ENCODE peak calls at places on chromosomes 12 and 14, in four cellular contexts. Q, K, O and V are unnamed samples. For H3K9me3 and H3K4me1, the result is how much of the 10 kb centered on the place peaks cover.

GRCh38 chr14:97878727-97879126 is 1081.5 kb downstream of the VRK1 start:
- DNase-seq in O (no peak), Q (peak), K (no peak), V (no peak)

GRCh38 chr12:75976113-75976512 is 55.5 kb downstream of the PHLDA1 start:
- DNase-seq in O (no peak), Q (no peak), K (no peak), V (no peak)

GRCh38 chr14:61319706-61320105 is 1.7 kb upstream of the PRKCH start:
- DNase-seq in O (no peak), Q (no peak), K (no peak), V (no peak)

GRCh38 chr12:53004582-53004981 is 1.7 kb upstream of the EIF4B start:
- DNase-seq in Q (no peak), K (no peak), O (no peak), V (peak)

GRCh38 chr14:20631821-20632389 is 9.6 kb downstream of the OR6S1 start:
- DNase-seq in Q (no peak), K (peak), O (no peak), V (peak)

GRCh38 chr14:104803916-104804371 is 3.0 kb downstream of the ZBTB42 start:
- DNase-seq in O (no peak), K (no peak), Q (no peak), V (no peak)

GRCh38 chr14:99541677-99542470 is 60.7 kb downstream of the CCNK start:
- DNase-seq in Q (no peak), K (no peak), O (no peak), V (no peak)

GRCh38 chr14:69346710-69347109 is 51.4 kb downstream of the ERH start:
- DNase-seq in K (peak), O (no peak), Q (no peak), V (peak)

GRCh38 chr14:32986791-32987545 is 48.3 kb downstream of the NPAS3 start:
- DNase-seq in O (no peak), K (no peak), Q (no peak), V (no peak)

GRCh38 chr14:104787736-104788532 is 7.6 kb downstream of the AKT1 start:
- DNase-seq in K (no peak), O (no peak), Q (no peak), V (no peak)

GRCh38 chr12:89390802-89391673 is 38.7 kb upstream of the DUSP6 start:
- DNase-seq in K (peak), Q (no peak), O (no peak), V (no peak)

GRCh38 chr12:130807309-130807708 is 31.7 kb downstream of the STX2 start:
- DNase-seq in K (no peak), Q (no peak), O (no peak), V (no peak)

GRCh38 chr12:130805635-130806034 is 33.4 kb downstream of the STX2 start:
- DNase-seq in K (no peak), O (no peak), Q (no peak), V (no peak)

GRCh38 chr12:130806574-130806973 is 32.5 kb downstream of the STX2 start:
- DNase-seq in Q (no peak), K (no peak), O (no peak), V (no peak)

GRCh38 chr12:130803707-130804106 is 35.3 kb downstream of the STX2 start:
- DNase-seq in K (no peak), O (no peak), Q (no peak), V (no peak)

GRCh38 chr12:130804216-130804615 is 34.8 kb downstream of the STX2 start:
- DNase-seq in Q (no peak), K (no peak), O (no peak), V (no peak)
- H3K9me3 ChIP-seq in Q (under half), K (under half), O (under half), V (under half)

GRCh38 chr14:89336338-89336737 is 80.7 kb downstream of the FOXN3 start:
- DNase-seq in K (peak), O (no peak), Q (no peak), V (no peak)

GRCh38 chr14:89339579-89339978 is 77.5 kb downstream of the FOXN3 start:
- DNase-seq in Q (no peak), K (no peak), O (no peak), V (no peak)

GRCh38 chr14:89337912-89338311 is 79.1 kb downstream of the FOXN3 start:
- DNase-seq in K (peak), O (no peak), Q (no peak), V (no peak)

GRCh38 chr14:89339158-89339557 is 77.9 kb downstream of the FOXN3 start:
- DNase-seq in K (no peak), O (no peak), Q (no peak), V (no peak)

GRCh38 chr14:89337161-89337560 is 79.9 kb downstream of the FOXN3 start:
- DNase-seq in Q (no peak), O (no peak), K (no peak), V (peak)
- H3K4me1 ChIP-seq in Q (under half), O (under half), K (under half), V (under half)

DNA sequence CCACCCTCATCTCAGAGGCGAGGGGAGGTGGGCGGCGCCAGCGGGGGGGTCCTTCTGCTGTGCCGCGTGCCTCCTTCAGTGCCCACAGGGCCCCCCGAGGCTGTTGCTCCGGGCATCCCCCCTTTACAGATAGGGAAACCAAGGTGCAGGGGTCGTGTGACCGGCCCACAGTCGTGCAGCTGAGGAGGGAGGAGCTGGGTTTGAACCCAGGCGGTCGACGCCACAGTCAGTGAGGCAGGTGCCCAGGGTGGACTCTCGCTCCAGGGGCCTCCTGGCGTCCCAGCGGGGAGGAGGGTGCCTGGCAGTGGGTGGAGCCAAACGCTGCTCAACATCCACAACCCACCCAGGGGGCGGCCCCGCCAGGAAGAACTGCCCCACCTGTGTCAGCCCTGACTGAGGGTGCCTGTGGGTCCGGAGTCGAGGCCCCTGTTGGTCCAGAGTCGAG is 8.6 kb downstream of the GALNT9 start:
- DNase-seq in O (no peak), Q (no peak), K (no peak), V (no peak)
- H3K9me3 ChIP-seq in O (under half), Q (under half), K (under half), V (under half)

GRCh38 chr12:106107566-106107965 is 31.2 kb downstream of the NUAK1 start:
- DNase-seq in O (no peak), K (no peak), Q (no peak), V (no peak)
- H3K4me1 ChIP-seq in O (under half), K (under half), Q (half or more), V (under half)